ENCODE peak calls at places on chromosomes 4 and X, in six cellular contexts. H, C, M, P, G and U are unnamed samples.

GRCh38 chrX:132837126-132837525 is 121.3 kb downstream of the HS6ST2 start:
- DNase-seq in H (peak; percentile 19), C (no peak), M (no peak), P (no peak), G (no peak), U (no peak)

GRCh38 chrX:49710744-49711319 is 15.0 kb upstream of the PAGE1 start:
- DNase-seq in H (no peak), C (no peak), M (no peak), P (peak; percentile 31), G (no peak), U (no peak)

GRCh38 chr4:159549092-159549491 is 446.2 kb downstream of the RAPGEF2 start:
- DNase-seq in H (peak; percentile 85), C (no peak), M (no peak), P (no peak), G (no peak), U (no peak)

GRCh38 chrX:41733939-41734338 is 10.0 kb downstream of the GPR82 start:
- DNase-seq in H (peak; percentile 2), C (no peak), M (no peak), P (no peak), G (peak; percentile 1), U (no peak)

GRCh38 chrX:11437642-11438379 is 144.6 kb downstream of the AMELX start:
- DNase-seq in H (no peak), C (no peak), M (no peak), P (no peak), G (no peak), U (no peak)

GRCh38 chr4:156946508-156947197 is 24.9 kb downstream of the PDGFC start:
- DNase-seq in H (peak; percentile 98), C (no peak), M (no peak), P (no peak), G (no peak), U (no peak)

GRCh38 chr4:36333303-36333877 is 52.0 kb downstream of the DTHD1 start:
- DNase-seq in H (no peak), C (no peak), M (no peak), P (no peak), G (no peak), U (no peak)

GRCh38 chrX:78333521-78333920 is 6.1 kb upstream of the CYSLTR1 start:
- DNase-seq in H (no peak), C (no peak), M (no peak), P (no peak), G (peak; percentile 34), U (no peak)

GRCh38 chr4:77179512-77179911 is 22.5 kb downstream of the CCNG2 start:
- DNase-seq in H (no peak), C (no peak), M (no peak), P (no peak), G (no peak), U (no peak)

GRCh38 chr4:80461412-80461811 is 125.9 kb downstream of the CFAP299 start:
- DNase-seq in H (peak; percentile 65), C (no peak), M (no peak), P (no peak), G (no peak), U (no peak)

GRCh38 chr4:127055349-127055748 is 577.4 kb upstream of the INTU start:
- DNase-seq in H (peak; percentile 65), C (peak; percentile 12), M (no peak), P (no peak), G (no peak), U (no peak)

GRCh38 chr4:16207409-16207808 is 18.9 kb downstream of the TAPT1 start:
- DNase-seq in H (no peak), C (no peak), M (no peak), P (no peak), G (no peak), U (no peak)

GRCh38 chr4:7552466-7552865 is 117.7 kb upstream of the PSAPL1 start:
- DNase-seq in H (no peak), C (no peak), M (no peak), P (no peak), G (no peak), U (no peak)

GRCh38 chr4:7546809-7547367 is 112.2 kb upstream of the PSAPL1 start:
- DNase-seq in H (peak; percentile 24), C (no peak), M (no peak), P (no peak), G (no peak), U (no peak)

GRCh38 chr4:7547368-7548040 is 112.8 kb upstream of the PSAPL1 start:
- DNase-seq in H (peak; percentile 78), C (no peak), M (no peak), P (no peak), G (no peak), U (no peak)

GRCh38 chr4:7553280-7553679 is 118.5 kb upstream of the PSAPL1 start:
- DNase-seq in H (no peak), C (no peak), M (no peak), P (no peak), G (no peak), U (no peak)

DNA sequence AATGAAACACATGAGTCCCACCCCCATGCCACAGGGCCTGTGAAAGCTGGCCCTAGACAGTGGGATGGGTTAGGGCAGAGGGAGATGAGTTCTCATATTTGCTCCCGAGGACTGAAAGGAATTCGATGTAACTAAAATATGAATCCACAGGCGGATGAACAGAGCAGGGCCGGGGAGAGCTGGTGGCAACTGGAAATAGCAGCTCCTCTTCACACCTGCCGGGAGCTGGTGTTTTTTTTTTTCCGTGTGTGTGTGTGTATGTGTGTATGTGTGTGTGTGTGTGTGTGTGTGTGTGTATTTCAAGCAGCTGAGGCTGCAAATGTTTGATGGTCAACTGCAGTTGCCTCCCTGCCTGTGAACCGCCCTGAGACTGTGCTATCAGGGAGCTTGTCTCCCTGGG is 115.1 kb upstream of the PSAPL1 start:
- DNase-seq in H (no peak), C (no peak), M (no peak), P (no peak), G (no peak), U (no peak)
- H3K9me3 ChIP-seq in H (peaks cover 25% of the 10 kb centered on the region), C (peaks cover 6% of the 10 kb centered on the region), M (no peaks in the 10 kb centered on the region), P (peaks cover 4% of the 10 kb centered on the region), G (peaks cover 5% of the 10 kb centered on the region), U (no peaks in the 10 kb centered on the region)

DNA sequence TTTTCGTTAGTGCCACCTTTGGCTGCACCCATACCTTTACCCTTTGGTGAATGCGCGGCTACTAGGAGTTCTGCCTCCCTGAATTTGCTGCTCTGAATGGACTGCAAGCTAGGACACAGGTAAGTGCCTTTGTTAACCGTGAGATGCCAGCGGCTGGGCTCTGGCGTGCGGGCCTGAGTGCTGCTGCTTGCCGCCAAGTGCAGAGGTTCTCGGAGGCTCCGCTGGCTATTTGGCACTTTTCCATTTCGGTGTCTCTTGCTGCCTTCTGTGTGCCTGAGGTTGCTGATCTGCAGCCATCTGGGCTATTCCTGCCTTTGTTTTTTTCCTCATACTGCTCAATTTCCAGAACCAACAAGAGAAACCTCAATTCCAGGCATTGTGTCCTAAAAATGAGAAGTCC is 4.1 kb upstream of the TBC1D14 start:
- DNase-seq in H (no peak), C (peak; percentile 37), M (peak; percentile 22), P (no peak), G (no peak), U (no peak)
- H3K9me3 ChIP-seq in H (no peaks in the 10 kb centered on the region), C (no peaks in the 10 kb centered on the region), M (no peaks in the 10 kb centered on the region), P (no peaks in the 10 kb centered on the region), G (no peaks in the 10 kb centered on the region), U (no peaks in the 10 kb centered on the region)

DNA sequence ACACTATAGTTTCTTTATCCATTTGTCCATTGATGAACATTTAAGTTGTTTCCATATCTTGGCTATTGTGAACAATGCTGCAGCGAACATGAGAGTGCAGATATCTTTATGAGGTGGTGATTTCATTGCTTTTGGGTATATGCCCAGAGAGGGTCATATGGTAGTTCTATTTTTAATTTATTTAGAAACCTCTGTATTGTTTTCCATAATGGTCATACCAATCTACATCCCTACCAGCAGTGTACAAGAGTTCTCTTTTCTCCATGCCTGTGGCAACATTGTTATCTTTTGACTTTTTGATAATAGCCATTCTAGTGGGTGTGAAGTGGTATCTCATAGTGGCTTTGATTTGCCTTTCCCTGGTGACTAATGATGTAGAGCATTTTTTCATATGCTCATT is 48.8 kb downstream of the EDA start:
- DNase-seq in H (no peak), C (no peak), M (no peak), P (no peak), G (no peak), U (no peak)
- H3K9me3 ChIP-seq in H (peaks cover 4% of the 10 kb centered on the region), C (no peaks in the 10 kb centered on the region), M (no peaks in the 10 kb centered on the region), P (no peaks in the 10 kb centered on the region), G (no peaks in the 10 kb centered on the region), U (no peaks in the 10 kb centered on the region)

DNA sequence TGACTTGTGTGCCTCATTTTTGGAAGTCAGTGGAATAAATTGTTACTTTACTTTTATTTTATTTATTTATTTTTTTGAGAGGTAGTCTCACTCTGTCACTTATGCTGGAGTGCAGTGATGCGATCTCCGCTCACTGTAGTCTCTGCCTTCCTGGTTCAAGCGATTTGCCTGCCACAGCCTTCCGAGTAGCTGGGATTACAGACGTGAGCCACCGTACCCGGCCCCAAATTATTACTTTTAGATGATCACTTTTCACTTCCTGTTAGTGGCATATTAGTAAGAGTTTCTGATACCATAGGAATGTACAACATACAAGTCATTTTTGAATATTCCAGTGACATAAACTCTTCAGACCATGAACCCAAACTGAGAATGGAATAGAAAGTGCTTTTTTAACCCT is 611.0 kb upstream of the MAGEB2 start:
- DNase-seq in H (no peak), C (no peak), M (no peak), P (no peak), G (no peak), U (no peak)
- H3K9me3 ChIP-seq in H (no peaks in the 10 kb centered on the region), C (no peaks in the 10 kb centered on the region), M (no peaks in the 10 kb centered on the region), P (no peaks in the 10 kb centered on the region), G (no peaks in the 10 kb centered on the region), U (no peaks in the 10 kb centered on the region)

DNA sequence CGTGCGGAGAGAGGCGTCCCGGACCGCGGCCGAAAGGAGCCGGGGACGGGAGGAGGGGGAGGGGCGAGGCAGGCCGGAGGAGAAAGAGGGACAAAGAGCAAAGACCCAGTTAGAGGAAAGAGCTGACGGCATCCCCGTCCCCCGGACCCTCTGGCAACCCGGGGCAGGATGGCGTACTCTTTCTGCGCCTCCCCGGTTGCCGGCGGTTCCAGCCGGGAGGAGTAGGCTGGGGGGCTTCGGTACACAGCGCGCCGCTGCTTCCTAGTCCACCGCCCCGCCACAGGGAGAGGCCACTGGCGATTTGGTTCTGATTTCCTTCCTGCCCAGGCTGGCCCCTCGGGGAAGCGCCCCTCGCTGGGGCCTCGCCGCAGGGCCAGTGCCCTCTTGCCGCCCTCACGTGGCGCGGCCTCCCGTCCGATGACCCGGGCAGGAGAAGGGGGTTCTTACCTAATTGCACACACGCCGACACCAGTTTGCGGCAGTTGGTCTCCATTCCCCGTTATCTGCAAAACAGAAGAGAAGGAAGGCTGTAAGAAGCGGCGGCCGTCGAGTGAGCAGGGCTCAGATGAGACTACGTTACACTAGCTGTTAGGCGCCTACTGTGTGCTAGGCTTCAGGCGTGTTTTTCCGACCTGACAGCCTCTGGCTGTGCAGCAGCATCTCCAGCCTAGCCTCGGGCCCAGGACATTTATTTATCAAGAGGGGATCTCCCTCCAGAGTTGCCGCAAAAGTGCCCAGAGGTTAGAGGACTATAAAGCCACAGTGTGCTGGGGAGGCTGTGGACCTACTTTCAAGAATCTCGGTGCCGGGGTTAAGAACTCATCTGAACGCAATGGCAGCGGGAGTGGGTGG is 9.9 kb upstream of the PITX2 start:
- DNase-seq in H (no peak), C (no peak), M (no peak), P (no peak), G (no peak), U (no peak)
- H3K9me3 ChIP-seq in H (peaks cover 4% of the 10 kb centered on the region), C (no peaks in the 10 kb centered on the region), M (no peaks in the 10 kb centered on the region), P (no peaks in the 10 kb centered on the region), G (no peaks in the 10 kb centered on the region), U (peaks cover 6% of the 10 kb centered on the region)